ENCODE peak calls at places on chromosomes 11 and 22, in four cellular contexts. V, S, W and N are unnamed samples.

GRCh38 chr11:106727261-106727660 is 291.0 kb downstream of the GUCY1A2 start:
- DNase-seq in V (no peak), W (no peak), S (no peak), N (no peak)

GRCh38 chr11:45554230-45554967 is 111.0 kb downstream of the CHST1 start:
- DNase-seq in V (no peak), S (no peak), W (no peak), N (no peak)

GRCh38 chr11:3775761-3776406 is 21.5 kb downstream of the NUP98 start:
- DNase-seq in V (no peak), S (no peak), W (no peak), N (no peak)

GRCh38 chr11:70423523-70424505 is 25.5 kb downstream of the CTTN start:
- DNase-seq in S (no peak), V (peak; percentile 94), W (no peak), N (peak; percentile 71)

GRCh38 chr11:86575208-86575855 is 97.1 kb downstream of the ME3 start:
- DNase-seq in S (no peak), V (peak; percentile 94), W (no peak), N (no peak)

GRCh38 chr22:21700822-21701221 is 34.8 kb downstream of the YPEL1 start:
- DNase-seq in W (no peak), S (no peak), V (no peak), N (no peak)

GRCh38 chr11:75140269-75141138 is 10.4 kb upstream of the SLCO2B1 start:
- DNase-seq in V (peak; percentile 10), S (no peak), W (no peak), N (peak; percentile 86)

GRCh38 chr22:46517255-46517761 is 20.1 kb downstream of the CELSR1 start:
- DNase-seq in W (no peak), V (no peak), S (no peak), N (no peak)

GRCh38 chr22:21760640-21761039 is 25.0 kb upstream of the YPEL1 start:
- DNase-seq in W (no peak), S (no peak), V (peak; percentile 76), N (no peak)

GRCh38 chr11:6433998-6434650 is 6.7 kb downstream of the HPX start:
- DNase-seq in S (no peak), V (no peak), W (no peak), N (no peak)

GRCh38 chr11:78810489-78811090 is 235.9 kb upstream of the NARS2 start:
- DNase-seq in V (no peak), W (no peak), S (no peak), N (no peak)

GRCh38 chr11:21888814-21889213 is 304.1 kb upstream of the ANO5 start:
- DNase-seq in S (no peak), W (no peak), V (no peak), N (no peak)

GRCh38 chr22:37804886-37805857 is 2.6 kb upstream of the GCAT start:
- DNase-seq in V (peak; percentile 73), S (peak; percentile 96), W (peak; percentile 47), N (peak; percentile 71)

GRCh38 chr11:61537326-61537725 is 28.8 kb downstream of the LRRC10B start:
- DNase-seq in S (no peak), W (no peak), V (no peak), N (no peak)

GRCh38 chr11:68583047-68583446 is 101.3 kb upstream of the GAL start:
- DNase-seq in W (no peak), S (no peak), V (peak; percentile 42), N (no peak)

GRCh38 chr22:32781695-32782094 is 19.8 kb upstream of the TIMP3 start:
- DNase-seq in S (no peak), W (no peak), V (no peak), N (no peak)

GRCh38 chr11:3623126-3623525 is 18.7 kb downstream of the ART5 start:
- DNase-seq in S (no peak), V (no peak), W (no peak), N (no peak)

GRCh38 chr11:14148653-14149273 is 186.2 kb downstream of the SPON1 start:
- DNase-seq in V (peak; percentile 17), W (no peak), S (no peak), N (no peak)

GRCh38 chr11:105609341-105609781 is 512 bp upstream of the GRIA4 start:
- DNase-seq in S (no peak), W (no peak), V (peak; percentile 28), N (peak; percentile 24)

GRCh38 chr11:127002669-127003259 is 2.2 kb upstream of the KIRREL3 start:
- DNase-seq in S (no peak), V (no peak), W (no peak), N (no peak)

GRCh38 chr22:47032956-47033647 is 270.7 kb downstream of the TBC1D22A start:
- DNase-seq in W (no peak), V (no peak), S (no peak), N (no peak)

GRCh38 chr11:13368041-13368446 is 90.5 kb downstream of the BMAL1 start:
- DNase-seq in S (no peak), V (peak; percentile 35), W (no peak), N (no peak)

GRCh38 chr22:39805117-39805516 is 88.4 kb downstream of the ENTHD1 start:
- DNase-seq in V (no peak), S (no peak), W (no peak), N (no peak)

GRCh38 chr22:40410272-40410671 is 39.9 kb downstream of the SGSM3 start:
- DNase-seq in S (peak; percentile 75), W (peak; percentile 6), V (no peak), N (no peak)

GRCh38 chr11:23226331-23226909 is 366.1 kb upstream of the CCDC179 start:
- DNase-seq in W (no peak), S (no peak), V (peak; percentile 19), N (no peak)

GRCh38 chr11:76861490-76861953 is 804 bp downstream of the ACER3 start:
- DNase-seq in S (no peak), V (no peak), W (no peak), N (no peak)

GRCh38 chr11:123033895-123034294 is 28.0 kb downstream of the HSPA8 start:
- DNase-seq in V (no peak), S (peak; percentile 44), W (no peak), N (no peak)

GRCh38 chr22:33024626-33025025 is 33.6 kb downstream of the SYN3 start:
- DNase-seq in S (no peak), V (no peak), W (no peak), N (no peak)

GRCh38 chr22:17257578-17257977 is 38.3 kb upstream of the ADA2 start:
- DNase-seq in V (no peak), S (no peak), W (no peak), N (no peak)

GRCh38 chr11:98587884-98588283 is 432.9 kb upstream of the CNTN5 start:
- DNase-seq in V (no peak), S (no peak), W (no peak), N (no peak)

GRCh38 chr11:69211540-69212120 is 55.9 kb downstream of the SMIM38 start:
- DNase-seq in V (no peak), W (no peak), S (peak; percentile 49), N (no peak)

GRCh38 chr11:64762916-64763803 is 3.4 kb upstream of the PYGM start:
- DNase-seq in V (peak; percentile 52), S (no peak), W (no peak), N (peak; percentile 48)

GRCh38 chr11:66438504-66439466 is at the start of gene MRPL11:
- DNase-seq in V (peak; percentile 91), S (peak; percentile 90), W (peak; percentile 53), N (peak; percentile 97)

GRCh38 chr22:17264321-17265052 is 45.3 kb upstream of the ADA2 start:
- DNase-seq in W (no peak), V (no peak), S (no peak), N (no peak)

GRCh38 chr11:132941761-132942160 is 590.5 kb downstream of the OPCML start:
- DNase-seq in V (no peak), W (no peak), S (no peak), N (no peak)

GRCh38 chr22:39579909-39580571 is 9.5 kb downstream of the CACNA1I start:
- DNase-seq in V (no peak), W (no peak), S (no peak), N (no peak)

GRCh38 chr22:29308791-29309262 is 2.4 kb downstream of the GAS2L1 start:
- DNase-seq in W (no peak), V (peak; percentile 73), S (no peak), N (peak; percentile 73)

GRCh38 chr22:29306175-29306829 is at the start of gene GAS2L1:
- DNase-seq in S (no peak), V (peak; percentile 73), W (no peak), N (peak; percentile 64)

GRCh38 chr22:29308148-29308790 is 1.8 kb downstream of the GAS2L1 start:
- DNase-seq in V (no peak), S (no peak), W (no peak), N (no peak)

GRCh38 chr22:29306830-29307657 is 594 bp downstream of the GAS2L1 start:
- DNase-seq in W (no peak), S (no peak), V (peak; percentile 55), N (peak; percentile 42)

DNA sequence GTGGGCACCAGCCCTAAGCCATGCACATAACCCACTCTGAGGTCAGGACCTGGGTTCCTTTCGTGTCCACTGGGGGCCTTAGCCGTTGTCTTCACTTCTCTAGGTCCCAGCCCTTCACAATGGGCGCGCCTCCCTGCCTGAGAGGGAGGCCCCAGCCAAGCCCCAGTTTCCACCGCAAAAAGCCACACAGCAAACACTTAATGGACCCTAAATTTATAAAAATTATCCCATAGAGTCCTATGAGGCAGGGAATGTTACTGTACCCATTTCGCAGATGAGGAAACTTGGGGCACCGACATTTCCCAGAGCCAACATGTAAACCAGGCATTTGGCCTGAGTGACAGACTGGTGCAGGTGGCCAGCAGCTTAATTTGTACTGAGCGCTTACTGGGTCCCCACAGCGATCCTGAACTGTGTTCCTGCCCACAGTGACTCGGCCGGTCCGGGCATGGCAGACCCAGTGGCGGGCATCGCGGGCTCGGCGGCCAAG is 1.3 kb downstream of the GAS2L1 start:
- DNase-seq in V (no peak), W (no peak), S (no peak), N (no peak)
- TF ChIP-seq CTCF in V (no peak), W (no peak), S (no peak), N (no peak)

GRCh38 chr11:93024376-93024775 is 54.9 kb downstream of the MTNR1B start:
- DNase-seq in W (no peak), S (no peak), V (no peak), N (no peak)

GRCh38 chr11:93017821-93018690 is 48.6 kb downstream of the MTNR1B start:
- DNase-seq in W (no peak), S (no peak), V (no peak), N (no peak)

GRCh38 chr11:93025558-93026255 is 56.3 kb downstream of the MTNR1B start:
- DNase-seq in V (no peak), W (no peak), S (no peak), N (no peak)

GRCh38 chr11:93016595-93016994 is 47.1 kb downstream of the MTNR1B start:
- DNase-seq in W (no peak), V (no peak), S (no peak), N (no peak)

GRCh38 chr11:93020248-93021088 is 51.0 kb downstream of the MTNR1B start:
- DNase-seq in V (peak; percentile 43), W (no peak), S (no peak), N (no peak)
- TF ChIP-seq CTCF in V (peak; percentile 8), W (no peak), S (no peak), N (no peak)

DNA sequence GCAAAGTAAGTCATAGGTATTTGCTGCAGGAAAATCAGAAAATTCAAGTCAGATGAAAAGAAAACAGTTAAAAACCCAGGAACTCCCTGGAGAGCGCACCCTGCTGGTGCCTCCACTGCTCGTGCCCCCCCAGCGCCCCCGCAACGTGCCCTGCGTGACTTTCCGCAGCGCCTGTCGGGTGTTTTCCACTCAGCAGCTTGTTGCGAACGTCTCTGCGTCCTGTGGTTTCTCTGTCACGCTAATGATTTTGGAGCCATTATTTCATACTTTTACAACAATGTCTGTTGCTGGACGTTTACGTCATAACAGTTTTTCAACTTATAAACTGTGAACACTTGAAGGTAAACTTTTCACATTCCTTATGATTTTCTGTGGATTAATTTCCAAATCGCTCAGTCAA is 5.0 kb downstream of the CRELD2 start:
- DNase-seq in V (no peak), W (no peak), S (no peak), N (no peak)
- TF ChIP-seq CTCF in V (peak; percentile 61), W (no peak), S (no peak), N (peak; percentile 23)

GRCh38 chr11:57641011-57641410 is 8.7 kb downstream of the YPEL4 start:
- DNase-seq in V (peak; percentile 24), S (no peak), W (no peak), N (no peak)
- TF ChIP-seq CTCF in V (peak; percentile 69), S (no peak), W (peak; percentile 26), N (no peak)